ENCODE peak calls at places on chromosomes 11 and 22, in nine cellular contexts. A is IMR-90, T is lung, I is astrocyte of the spinal cord, R is gastrocnemius medialis, P is right lobe of liver, Y is choroid plexus epithelial cell, J is A549, M is AG10803. B is an unnamed sample.

GRCh38 chr11:33790088-33790487 is 15.8 kb upstream of the FBXO3 start:
- DNase-seq in A (no peak), T (no peak), I (no peak), R (no peak), P (no peak), Y (no peak), J (no peak), M (no peak), B (no peak)

GRCh38 chr22:35631597-35631996 is 14.5 kb upstream of the MB start:
- DNase-seq in A (no peak), T (no peak), I (peak; percentile 36), R (no peak), P (no peak), Y (peak; percentile 54), J (peak; percentile 40), M (peak; percentile 31), B (peak; percentile 36)

GRCh38 chr11:16815047-16815767 is 76.8 kb downstream of the C11orf58 start:
- DNase-seq in A (peak; percentile 27), T (peak; percentile 70), I (peak; percentile 50), R (peak; percentile 82), P (peak; percentile 90), Y (peak; percentile 83), J (no peak), M (peak; percentile 51), B (peak; percentile 44)

GRCh38 chr11:2868604-2869526 is 16.7 kb downstream of the CDKN1C start:
- DNase-seq in A (no peak), T (no peak), I (no peak), R (no peak), P (no peak), Y (no peak), J (no peak), M (no peak), B (no peak)

GRCh38 chr11:110763249-110764011 is 51.2 kb upstream of the ARHGAP20 start:
- DNase-seq in A (peak; percentile 80), T (peak; percentile 51), I (peak; percentile 80), R (no peak), P (peak; percentile 92), Y (peak; percentile 92), J (no peak), M (peak; percentile 57), B (peak; percentile 73)

GRCh38 chr22:22880645-22881044 is 7.0 kb upstream of the IGLL5 start:
- DNase-seq in A (no peak), T (no peak), I (no peak), R (no peak), P (no peak), Y (no peak), J (no peak), M (no peak), B (no peak)

GRCh38 chr11:19323502-19323901 is 82.8 kb upstream of the E2F8 start:
- DNase-seq in A (no peak), T (no peak), I (no peak), R (no peak), P (no peak), Y (peak; percentile 48), J (no peak), M (no peak), B (no peak)

GRCh38 chr22:48099671-48100070 is 1337.2 kb downstream of the TBC1D22A start:
- DNase-seq in A (no peak), T (no peak), I (no peak), R (no peak), P (peak; percentile 30), Y (no peak), J (no peak), M (no peak), B (no peak)

GRCh38 chr22:46738642-46738960 is 549 bp upstream of the CERK start:
- DNase-seq in A (no peak), T (no peak), I (no peak), R (no peak), P (no peak), Y (no peak), J (no peak), M (no peak), B (no peak)

GRCh38 chr22:46736705-46737104 is 1.3 kb downstream of the CERK start:
- DNase-seq in A (no peak), T (no peak), I (no peak), R (no peak), P (no peak), Y (no peak), J (no peak), M (no peak), B (no peak)

GRCh38 chr22:46735747-46736608 is 2.1 kb downstream of the CERK start:
- DNase-seq in A (no peak), T (no peak), I (no peak), R (no peak), P (no peak), Y (no peak), J (no peak), M (no peak), B (no peak)

GRCh38 chr22:46737976-46738641 is at the start of gene CERK:
- DNase-seq in A (peak; percentile 62), T (peak; percentile 81), I (peak; percentile 75), R (peak; percentile 69), P (peak; percentile 78), Y (peak; percentile 69), J (peak; percentile 41), M (peak; percentile 70), B (peak; percentile 80)

DNA sequence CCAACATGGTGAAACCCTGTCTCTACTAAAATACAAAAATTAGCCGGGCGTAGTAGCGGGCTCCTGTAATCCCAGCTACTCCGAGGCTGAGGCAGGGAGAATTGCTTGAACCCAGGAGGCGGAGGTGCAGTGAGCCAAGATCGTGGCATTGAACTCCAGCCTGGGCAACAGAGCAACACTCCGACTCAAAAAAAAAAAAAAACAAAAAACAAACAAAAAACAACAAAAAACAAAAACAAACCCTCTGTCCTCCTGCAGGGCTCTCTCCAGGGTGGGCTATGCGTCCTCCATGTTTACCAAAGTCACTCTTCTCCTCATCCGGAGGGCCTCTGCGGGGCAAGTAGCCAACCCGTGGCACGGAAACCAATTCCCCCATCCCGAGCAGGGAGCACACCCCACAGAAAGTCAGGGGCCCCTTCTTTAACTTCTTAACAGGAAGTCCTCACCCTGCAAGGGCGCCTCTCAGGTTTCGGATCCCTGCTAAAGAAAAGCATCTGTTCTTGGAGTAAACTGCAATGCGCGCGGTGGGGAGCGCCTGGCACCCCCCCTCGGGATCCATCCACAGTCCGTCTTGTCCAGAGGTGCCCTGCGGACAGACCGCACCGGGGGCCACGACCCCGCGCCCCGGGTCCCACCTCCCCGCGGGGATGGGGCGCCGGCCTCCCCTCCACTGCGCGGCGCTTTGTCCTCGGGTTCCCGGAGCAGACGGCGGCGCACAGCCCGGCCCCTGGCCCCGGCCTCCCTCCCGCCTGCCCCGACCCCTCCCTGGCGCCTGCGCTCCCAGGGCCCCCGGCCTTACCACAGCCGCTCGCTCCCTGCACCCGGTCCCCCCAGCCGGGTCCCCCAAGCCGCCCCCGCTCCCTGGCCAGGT is 712 bp downstream of the CERK start:
- DNase-seq in A (peak; percentile 34), T (no peak), I (peak; percentile 47), R (peak; percentile 37), P (no peak), Y (peak; percentile 47), J (peak; percentile 18), M (no peak), B (peak; percentile 55)
- TF ChIP-seq CTCF in A (no peak), T (no peak), I (no peak), R (no peak), P (no peak), Y (no peak), J (no peak), M (no peak), B (no peak)

GRCh38 chr11:66958956-66959274 is 732 bp upstream of the PC start:
- DNase-seq in A (no peak), T (no peak), I (no peak), R (no peak), P (no peak), Y (no peak), J (no peak), M (no peak), B (no peak)

GRCh38 chr11:66953431-66953833 is 4.8 kb downstream of the PC start:
- DNase-seq in A (no peak), T (no peak), I (no peak), R (no peak), P (no peak), Y (no peak), J (no peak), M (no peak), B (peak; percentile 82)

GRCh38 chr11:66957971-66958231 is 282 bp downstream of the PC start:
- DNase-seq in A (no peak), T (no peak), I (no peak), R (no peak), P (no peak), Y (no peak), J (no peak), M (no peak), B (no peak)

GRCh38 chr11:66958232-66958955 is at the start of gene PC:
- DNase-seq in A (peak; percentile 100), T (peak; percentile 99), I (peak; percentile 100), R (peak; percentile 100), P (peak; percentile 100), Y (peak; percentile 100), J (peak; percentile 99), M (peak; percentile 100), B (peak; percentile 100)

DNA sequence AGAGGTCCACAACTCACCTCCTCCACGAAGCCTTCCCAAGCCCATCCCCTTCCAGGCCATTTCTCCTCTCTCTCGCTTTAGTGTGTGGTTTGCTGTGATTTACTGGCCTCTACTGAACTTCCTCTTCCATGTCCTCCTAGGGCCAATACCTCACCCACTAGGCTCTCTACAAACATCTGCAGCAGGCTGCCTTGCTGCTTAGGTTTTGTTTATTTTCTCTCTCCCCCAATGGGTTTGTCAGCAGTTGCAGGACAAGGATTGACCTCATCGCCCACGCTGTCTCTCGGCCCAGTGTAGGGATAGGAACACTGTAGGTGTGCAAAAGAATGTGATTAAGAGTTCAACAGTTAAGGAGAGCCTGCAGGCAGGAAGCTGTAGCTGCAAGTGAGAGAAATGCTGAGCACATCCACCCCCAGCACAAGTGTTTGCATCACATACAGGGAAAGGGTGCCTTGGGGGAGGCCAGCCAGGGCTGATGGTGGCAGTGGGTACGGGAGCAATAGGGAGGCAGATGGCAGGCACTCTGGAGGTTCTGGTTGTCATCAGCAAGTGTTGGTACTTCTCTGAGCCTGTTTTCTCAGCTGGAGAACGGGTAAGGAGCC is 1.4 kb downstream of the PC start:
- DNase-seq in A (peak; percentile 97), T (no peak), I (peak; percentile 87), R (no peak), P (peak; percentile 56), Y (peak; percentile 97), J (no peak), M (peak; percentile 61), B (peak; percentile 88)
- H3K4me3 ChIP-seq in A (no peak overlapping the region), T (no peak overlapping the region), I (peak overlapping the region; percentile 48), R (no peak overlapping the region), P (peak overlapping the region; percentile 74), Y (peak overlapping the region; percentile 79), J (peak overlapping the region; percentile 63), M (peak overlapping the region; percentile 72), B (peak overlapping the region; percentile 72)

DNA sequence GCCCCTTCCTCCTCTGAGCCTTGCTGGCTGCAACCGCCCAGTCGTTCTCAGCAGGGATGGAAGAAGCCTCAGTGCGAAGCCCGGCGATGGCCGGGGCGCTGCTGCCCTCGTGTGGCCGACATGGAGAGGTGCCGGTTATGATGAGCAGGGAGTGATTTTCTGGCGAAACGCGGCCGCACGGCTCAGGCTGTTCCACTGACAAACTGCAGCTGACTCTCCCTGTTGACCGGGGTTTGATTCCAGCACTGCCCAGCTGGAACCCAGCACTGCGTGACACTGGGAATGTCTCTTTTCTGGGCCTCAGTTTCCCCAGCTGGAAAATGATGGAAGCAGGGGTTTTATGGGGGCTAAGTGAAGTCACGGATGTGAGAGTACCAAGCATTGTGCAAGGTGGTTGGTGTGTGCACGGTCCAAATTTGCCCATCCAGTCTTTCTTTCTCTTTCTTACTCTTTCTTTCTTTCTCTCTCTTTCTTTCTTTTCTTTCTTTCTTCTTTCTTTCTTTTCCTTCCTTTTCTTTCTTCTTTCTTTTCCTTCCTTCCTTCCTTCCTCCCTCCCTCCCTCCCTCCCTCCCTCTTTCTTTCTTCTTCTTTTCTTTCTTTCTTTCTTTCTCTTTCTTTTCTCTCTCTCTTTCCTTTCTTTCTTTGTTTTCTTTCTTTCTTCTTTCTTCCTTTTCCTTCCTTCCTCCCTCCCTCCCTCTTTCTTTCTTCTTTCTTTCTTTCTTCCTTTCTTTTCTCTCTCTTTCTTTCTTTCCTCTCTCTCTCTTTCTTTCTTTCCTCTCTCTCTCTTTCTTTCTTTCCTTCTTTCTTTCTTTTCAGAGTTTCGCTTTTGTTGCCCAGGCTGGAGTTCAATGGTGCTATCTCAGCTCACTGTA is 25.8 kb upstream of the MPPED1 start:
- DNase-seq in A (peak; percentile 65), T (peak; percentile 76), I (peak; percentile 66), R (peak; percentile 39), P (peak; percentile 82), Y (peak; percentile 86), J (peak; percentile 69), M (peak; percentile 72), B (peak; percentile 74)
- TF ChIP-seq CTCF in A (peak; percentile 93), T (peak; percentile 86), I (peak; percentile 94), R (peak; percentile 70), P (peak; percentile 94), Y (peak; percentile 96), J (peak; percentile 75), M (peak; percentile 92), B (peak; percentile 90)

GRCh38 chr11:32333335-32333991 is 101.9 kb downstream of the WT1 start:
- DNase-seq in A (peak; percentile 24), T (peak; percentile 74), I (peak; percentile 45), R (peak; percentile 20), P (peak; percentile 75), Y (peak; percentile 71), J (peak; percentile 73), M (peak; percentile 64), B (peak; percentile 60)
- H3K4me3 ChIP-seq in A (peak overlapping the region; percentile 35), T (no peak overlapping the region), I (peak overlapping the region; percentile 37), R (peak overlapping the region; percentile 28), P (peak overlapping the region; percentile 55), Y (peak overlapping the region; percentile 59), J (peak overlapping the region; percentile 46), M (peak overlapping the region; percentile 56), B (peak overlapping the region; percentile 45)

B was measured in fibroblast of villous mesenchyme.